ENCODE peak calls at places on chromosome 13, in five cellular contexts. T is NCI-H146, K is memory B cell, F is Daoy, W is ecto neural progenitor cell. N is an unnamed sample.

GRCh38 chr13:59463023-59463422 is 700.7 kb downstream of the DIAPH3 start:
- DNase-seq in T (no peak), F (no peak), W (no peak), K (no peak), N (no peak)

GRCh38 chr13:77853701-77854100 is 64.9 kb downstream of the EDNRB start:
- DNase-seq in T (no peak), F (no peak), W (no peak), K (no peak), N (no peak)

GRCh38 chr13:60351326-60351725 is 45.7 kb upstream of the TDRD3 start:
- DNase-seq in K (no peak), T (peak), F (peak), W (no peak), N (no peak)

GRCh38 chr13:27972619-27972877 is 3.4 kb upstream of the CDX2 start:
- DNase-seq in W (no peak), K (no peak), T (no peak), F (no peak), N (no peak)

GRCh38 chr13:41500501-41500900 is 43.2 kb downstream of the RGCC start:
- DNase-seq in F (peak), K (no peak), W (no peak), T (no peak), N (no peak)

GRCh38 chr13:25732146-25732865 is 319.5 kb downstream of the SHISA2 start:
- DNase-seq in W (no peak), K (no peak), T (no peak), F (peak), N (no peak)

GRCh38 chr13:65378943-65379519 is 1851.1 kb downstream of the PCDH9 start:
- DNase-seq in K (no peak), T (no peak), F (no peak), W (no peak), N (no peak)

GRCh38 chr13:80979035-80979641 is 638.2 kb upstream of the SPRY2 start:
- DNase-seq in W (no peak), K (no peak), T (peak), F (peak), N (peak)

GRCh38 chr13:112441226-112441625 is 65.1 kb downstream of the SPACA7 start:
- DNase-seq in W (peak), K (no peak), F (no peak), T (no peak), N (no peak)

GRCh38 chr13:114024603-114025431 is 50.9 kb upstream of the C13orf46 start:
- DNase-seq in K (peak), W (no peak), T (no peak), F (no peak), N (no peak)

GRCh38 chr13:33917135-33917534 is 99.2 kb downstream of the RFC3 start:
- DNase-seq in W (no peak), K (no peak), T (no peak), F (no peak), N (no peak)

GRCh38 chr13:83905641-83906040 is 23.4 kb upstream of the SLITRK1 start:
- DNase-seq in K (no peak), T (no peak), W (no peak), F (peak), N (no peak)

GRCh38 chr13:20840590-20840989 is 62.0 kb downstream of the XPO4 start:
- DNase-seq in T (no peak), F (no peak), K (no peak), W (no peak), N (no peak)

GRCh38 chr13:23025848-23026608 is 154.8 kb upstream of the SGCG start:
- DNase-seq in K (no peak), F (no peak), T (no peak), W (no peak), N (no peak)

GRCh38 chr13:27966641-27967202 is 2.4 kb downstream of the CDX2 start:
- DNase-seq in K (no peak), T (no peak), W (peak), F (no peak), N (no peak)

GRCh38 chr13:91167706-91168459 is 179.6 kb upstream of the MIR17HG start:
- DNase-seq in K (no peak), W (no peak), F (no peak), T (no peak), N (no peak)

GRCh38 chr13:40388617-40389016 is 277.8 kb downstream of the FOXO1 start:
- DNase-seq in F (peak), T (no peak), K (peak), W (no peak), N (no peak)

GRCh38 chr13:27012482-27013197 is 159.0 kb downstream of the USP12 start:
- DNase-seq in K (no peak), T (no peak), W (no peak), F (peak), N (no peak)

N was measured in HuH-7.5.